ENCODE peak calls at places on chromosomes 4 and X, in six cellular contexts. B is activated CD4-positive, alpha-beta T cell treated with anti-CD3 and anti-CD28 coated beads for 4 hours; D is M059J; C is naive thymus-derived CD4-positive, alpha-beta T cell; V is retina; N is NCI-H345. I is an unnamed sample.

GRCh38 chr4:27318740-27319139 is 458.1 kb downstream of the STIM2 start:
- DNase-seq in B (no peak), D (peak; percentile 18), C (no peak), V (peak; percentile 59), N (no peak), I (no peak)

GRCh38 chr4:26342328-26343040 is 21.7 kb downstream of the RBPJ start:
- DNase-seq in B (no peak), D (peak; percentile 91), C (no peak), V (no peak), N (no peak), I (no peak)

GRCh38 chr4:48342559-48342878 is 1.2 kb downstream of the SLAIN2 start:
- DNase-seq in B (peak; percentile 27), D (peak; percentile 39), C (peak; percentile 17), V (no peak), N (no peak), I (no peak)

GRCh38 chrX:46758163-46758955 is 559 bp downstream of the SLC9A7 start:
- DNase-seq in B (peak; percentile 20), D (peak; percentile 45), C (peak; percentile 16), V (peak; percentile 52), N (no peak), I (peak; percentile 63)

GRCh38 chr4:158652920-158653319 is 18.8 kb downstream of the C4orf46 start:
- DNase-seq in B (no peak), D (no peak), C (no peak), V (no peak), N (no peak), I (no peak)

GRCh38 chrX:110322603-110323002 is 4.7 kb upstream of the AMMECR1 start:
- DNase-seq in B (no peak), D (peak; percentile 37), C (no peak), V (no peak), N (peak; percentile 59), I (peak; percentile 85)

GRCh38 chrX:22690116-22690515 is 309.6 kb upstream of the DDX53 start:
- DNase-seq in B (no peak), D (no peak), C (no peak), V (no peak), N (no peak), I (no peak)

GRCh38 chrX:25344191-25344936 is 328.6 kb upstream of the ARX start:
- DNase-seq in B (no peak), D (no peak), C (no peak), V (peak; percentile 14), N (peak; percentile 72), I (peak; percentile 23)

GRCh38 chrX:136694491-136695087 is 46.6 kb downstream of the CD40LG start:
- DNase-seq in B (peak; percentile 20), D (peak; percentile 53), C (peak; percentile 54), V (peak; percentile 46), N (peak; percentile 19), I (no peak)

GRCh38 chrX:115324194-115324593 is 34.7 kb downstream of the LUZP4 start:
- DNase-seq in B (no peak), D (peak; percentile 81), C (no peak), V (no peak), N (no peak), I (peak; percentile 14)

GRCh38 chrX:77918568-77918967 is 8.1 kb downstream of the ATP7A start:
- DNase-seq in B (no peak), D (peak; percentile 53), C (no peak), V (no peak), N (no peak), I (no peak)

GRCh38 chr4:114132830-114133229 is 153.4 kb upstream of the ARSJ start:
- DNase-seq in B (no peak), D (peak; percentile 5), C (no peak), V (no peak), N (no peak), I (no peak)

GRCh38 chr4:181261279-181261678 is 981.9 kb upstream of the TENM3 start:
- DNase-seq in B (no peak), D (peak; percentile 16), C (no peak), V (peak; percentile 74), N (no peak), I (peak; percentile 0)

GRCh38 chrX:19842542-19842941 is 44.9 kb downstream of the SH3KBP1 start:
- DNase-seq in B (no peak), D (no peak), C (no peak), V (no peak), N (no peak), I (no peak)

GRCh38 chrX:106711375-106711774 is 15.1 kb upstream of the RNF128 start:
- DNase-seq in B (no peak), D (no peak), C (no peak), V (no peak), N (no peak), I (no peak)

GRCh38 chr4:172809998-172810397 is 358.6 kb upstream of the GALNT7 start:
- DNase-seq in B (no peak), D (no peak), C (no peak), V (no peak), N (no peak), I (no peak)

GRCh38 chrX:154011376-154012335 is 8.0 kb downstream of the IRAK1 start:
- DNase-seq in B (no peak), D (no peak), C (no peak), V (no peak), N (no peak), I (no peak)

GRCh38 chr4:123825596-123826291 is 429.1 kb downstream of the SPRY1 start:
- DNase-seq in B (no peak), D (peak; percentile 76), C (no peak), V (no peak), N (no peak), I (no peak)

GRCh38 chr4:34512631-34513030 is 1731.7 kb downstream of the ARAP2 start:
- DNase-seq in B (no peak), D (no peak), C (no peak), V (no peak), N (no peak), I (no peak)

GRCh38 chr4:7876096-7876993 is 63.3 kb downstream of the AFAP1 start:
- DNase-seq in B (peak; percentile 66), D (no peak), C (no peak), V (no peak), N (no peak), I (peak; percentile 92)

GRCh38 chr4:15197005-15197404 is 194.7 kb downstream of the CPEB2 start:
- DNase-seq in B (no peak), D (peak; percentile 43), C (no peak), V (peak; percentile 45), N (no peak), I (peak; percentile 52)

GRCh38 chrX:44035576-44035975 is 62.4 kb upstream of the NDP start:
- DNase-seq in B (no peak), D (peak; percentile 21), C (no peak), V (no peak), N (no peak), I (no peak)

GRCh38 chrX:154044045-154044444 is 24.3 kb upstream of the IRAK1 start:
- DNase-seq in B (no peak), D (no peak), C (no peak), V (no peak), N (no peak), I (no peak)

I was measured in NCI-H524.